ENCODE peak calls at places on chromosomes 11 and 22, in five cellular contexts. One of them, this sample, is unnamed.

GRCh38 chr11:47132981-47133380 is 43.7 kb downstream of the ARFGAP2 start:
- DNase-seq in A549: no peak
- DNase-seq in HepG2: no peak
- DNase-seq in K562: no peak
- DNase-seq in H1: no peak
- DNase-seq in this sample: no peak

GRCh38 chr11:130223291-130223971 is 63.8 kb downstream of the ST14 start:
- DNase-seq in H1: peak
- DNase-seq in K562: no peak
- DNase-seq in A549: no peak
- DNase-seq in HepG2: no peak
- DNase-seq in this sample: no peak

GRCh38 chr11:61173456-61173855 is 12.2 kb upstream of the VPS37C start:
- DNase-seq in HepG2: peak
- DNase-seq in H1: no peak
- DNase-seq in K562: peak
- DNase-seq in A549: no peak
- DNase-seq in this sample: peak

GRCh38 chr11:393219-394033 is 583 bp upstream of the PKP3 start:
- DNase-seq in A549: peak
- DNase-seq in K562: peak
- DNase-seq in H1: no peak
- DNase-seq in HepG2: peak
- DNase-seq in this sample: peak

GRCh38 chr11:61091373-61092279 is 10.7 kb upstream of the CD5 start:
- DNase-seq in HepG2: no peak
- DNase-seq in K562: no peak
- DNase-seq in H1: no peak
- DNase-seq in A549: no peak
- DNase-seq in this sample: peak

GRCh38 chr11:76616676-76617552 is 53.6 kb downstream of the LRRC32 start:
- DNase-seq in A549: no peak
- DNase-seq in H1: no peak
- DNase-seq in HepG2: no peak
- DNase-seq in K562: no peak
- DNase-seq in this sample: no peak

GRCh38 chr11:120375076-120375475 is 38.9 kb downstream of the ARHGEF12 start:
- DNase-seq in K562: no peak
- DNase-seq in HepG2: no peak
- DNase-seq in A549: no peak
- DNase-seq in H1: no peak
- DNase-seq in this sample: peak

GRCh38 chr11:35947437-35947836 is 3.6 kb downstream of the LDLRAD3 start:
- DNase-seq in HepG2: no peak
- DNase-seq in H1: no peak
- DNase-seq in A549: no peak
- DNase-seq in K562: no peak
- DNase-seq in this sample: no peak

GRCh38 chr11:10878408-10879214 is 20.8 kb upstream of the ZBED5 start:
- DNase-seq in K562: peak
- DNase-seq in H1: no peak
- DNase-seq in A549: peak
- DNase-seq in HepG2: peak
- DNase-seq in this sample: peak

GRCh38 chr11:131653244-131653643 is 282.8 kb downstream of the NTM start:
- DNase-seq in K562: no peak
- DNase-seq in HepG2: no peak
- DNase-seq in A549: no peak
- DNase-seq in H1: no peak
- DNase-seq in this sample: no peak

GRCh38 chr22:44486538-44486937 is 11.5 kb downstream of the RTL6 start:
- DNase-seq in K562: peak
- DNase-seq in HepG2: no peak
- DNase-seq in H1: no peak
- DNase-seq in A549: peak
- DNase-seq in this sample: peak

GRCh38 chr22:48456449-48456848 is 1371.2 kb downstream of the BRD1 start:
- DNase-seq in A549: no peak
- DNase-seq in K562: no peak
- DNase-seq in HepG2: no peak
- DNase-seq in H1: no peak
- DNase-seq in this sample: no peak

GRCh38 chr11:34203377-34203801 is 98.0 kb downstream of the NAT10 start:
- DNase-seq in HepG2: peak
- DNase-seq in H1: no peak
- DNase-seq in A549: no peak
- DNase-seq in K562: no peak
- DNase-seq in this sample: no peak

GRCh38 chr22:49473286-49473685 is 354.4 kb downstream of the BRD1 start:
- DNase-seq in HepG2: no peak
- DNase-seq in A549: no peak
- DNase-seq in K562: no peak
- DNase-seq in H1: no peak
- DNase-seq in this sample: no peak

GRCh38 chr11:28632338-28632737 is 524.1 kb downstream of the METTL15 start:
- DNase-seq in K562: no peak
- DNase-seq in H1: no peak
- DNase-seq in A549: peak
- DNase-seq in HepG2: no peak
- DNase-seq in this sample: peak

GRCh38 chr11:48001438-48002021 is 21.2 kb downstream of the PTPRJ start:
- DNase-seq in K562: no peak
- DNase-seq in HepG2: no peak
- DNase-seq in A549: peak
- DNase-seq in H1: no peak
- DNase-seq in this sample: peak

GRCh38 chr11:82675838-82676237 is 57.8 kb downstream of the FAM181B start:
- DNase-seq in H1: peak
- DNase-seq in A549: no peak
- DNase-seq in HepG2: no peak
- DNase-seq in K562: no peak
- DNase-seq in this sample: no peak

GRCh38 chr11:64643258-64643881 is 52.4 kb downstream of the SLC22A12 start:
- DNase-seq in A549: no peak
- DNase-seq in HepG2: no peak
- DNase-seq in K562: peak
- DNase-seq in H1: peak
- DNase-seq in this sample: no peak

GRCh38 chr11:134488512-134488911 is 76.5 kb upstream of the B3GAT1 start:
- DNase-seq in H1: no peak
- DNase-seq in K562: no peak
- DNase-seq in A549: no peak
- DNase-seq in HepG2: no peak
- DNase-seq in this sample: no peak

GRCh38 chr22:35846804-35847203 is 129.1 kb downstream of the APOL5 start:
- DNase-seq in HepG2: no peak
- DNase-seq in A549: no peak
- DNase-seq in K562: no peak
- DNase-seq in H1: no peak
- DNase-seq in this sample: no peak

GRCh38 chr11:57316017-57316416 is 8.7 kb downstream of the TNKS1BP1 start:
- DNase-seq in H1: no peak
- DNase-seq in HepG2: no peak
- DNase-seq in K562: peak
- DNase-seq in A549: no peak
- DNase-seq in this sample: no peak

GRCh38 chr11:119874660-119875238 is 145.7 kb upstream of the NECTIN1 start:
- DNase-seq in HepG2: no peak
- DNase-seq in A549: no peak
- DNase-seq in H1: no peak
- DNase-seq in K562: no peak
- DNase-seq in this sample: no peak

GRCh38 chr11:75276696-75277095 is 36.1 kb downstream of the TPBGL start:
- DNase-seq in K562: no peak
- DNase-seq in H1: no peak
- DNase-seq in HepG2: no peak
- DNase-seq in A549: no peak
- DNase-seq in this sample: no peak

GRCh38 chr22:47345025-47345424 is 582.6 kb downstream of the TBC1D22A start:
- DNase-seq in K562: no peak
- DNase-seq in H1: no peak
- DNase-seq in A549: no peak
- DNase-seq in HepG2: no peak
- DNase-seq in this sample: no peak

GRCh38 chr11:93196816-93197382 is 892 bp downstream of the SLC36A4 start:
- DNase-seq in K562: no peak
- DNase-seq in A549: peak
- DNase-seq in HepG2: no peak
- DNase-seq in H1: no peak
- DNase-seq in this sample: peak

GRCh38 chr22:50218996-50219727 is 18.4 kb downstream of the SELENOO start:
- DNase-seq in HepG2: peak
- DNase-seq in A549: no peak
- DNase-seq in H1: peak
- DNase-seq in K562: peak
- DNase-seq in this sample: peak

GRCh38 chr11:76620471-76620870 is 50.1 kb downstream of the LRRC32 start:
- DNase-seq in K562: no peak
- DNase-seq in HepG2: no peak
- DNase-seq in H1: no peak
- DNase-seq in A549: no peak
- DNase-seq in this sample: peak

DNA sequence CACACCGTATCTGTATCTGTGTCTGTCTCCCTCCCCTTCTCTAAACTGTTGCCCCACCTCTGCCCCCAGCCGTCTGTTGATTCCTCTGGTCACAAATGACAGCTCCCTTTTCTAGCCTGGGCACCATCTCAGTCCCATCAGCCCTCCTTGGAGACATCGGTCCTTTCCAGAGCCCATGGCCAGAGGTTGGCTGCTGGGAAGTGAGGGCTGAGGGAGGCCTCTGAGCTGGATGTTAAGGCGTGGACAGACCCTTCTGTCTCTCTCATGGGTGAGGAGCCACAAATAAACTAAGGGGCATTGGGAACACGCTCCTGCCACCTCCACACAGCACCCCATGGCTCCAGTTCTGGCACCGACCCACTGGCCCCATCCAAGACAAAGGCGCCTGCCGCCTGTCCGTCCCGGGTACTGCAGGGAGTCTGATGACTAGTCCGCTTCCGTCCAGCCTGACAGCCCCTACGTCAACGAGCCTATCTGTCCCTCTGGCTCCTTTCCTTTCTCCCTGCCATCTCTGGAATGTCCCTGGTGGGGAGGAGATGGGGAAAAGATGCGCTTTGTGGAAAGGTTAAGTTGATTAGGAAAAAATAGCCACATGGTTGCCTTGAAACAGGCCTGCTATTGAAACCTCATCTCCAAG is 10.5 kb downstream of the PDGFB start:
- DNase-seq in HepG2: no peak
- DNase-seq in H1: peak
- DNase-seq in A549: no peak
- DNase-seq in K562: no peak
- DNase-seq in this sample: no peak
- TF ChIP-seq MAFK in HepG2: no peak
- TF ChIP-seq MAFK in H1: no peak
- TF ChIP-seq MAFK in A549: no peak
- TF ChIP-seq MAFK in K562: no peak
- TF ChIP-seq MAFK in this sample: no peak

GRCh38 chr11:108654994-108655631 is 9.8 kb upstream of the DDX10 start:
- DNase-seq in H1: no peak
- DNase-seq in A549: peak
- DNase-seq in K562: peak
- DNase-seq in HepG2: peak
- DNase-seq in this sample: peak
- TF ChIP-seq MAFK in H1: no peak
- TF ChIP-seq MAFK in A549: peak
- TF ChIP-seq MAFK in K562: peak
- TF ChIP-seq MAFK in HepG2: no peak
- TF ChIP-seq MAFK in this sample: peak

DNA sequence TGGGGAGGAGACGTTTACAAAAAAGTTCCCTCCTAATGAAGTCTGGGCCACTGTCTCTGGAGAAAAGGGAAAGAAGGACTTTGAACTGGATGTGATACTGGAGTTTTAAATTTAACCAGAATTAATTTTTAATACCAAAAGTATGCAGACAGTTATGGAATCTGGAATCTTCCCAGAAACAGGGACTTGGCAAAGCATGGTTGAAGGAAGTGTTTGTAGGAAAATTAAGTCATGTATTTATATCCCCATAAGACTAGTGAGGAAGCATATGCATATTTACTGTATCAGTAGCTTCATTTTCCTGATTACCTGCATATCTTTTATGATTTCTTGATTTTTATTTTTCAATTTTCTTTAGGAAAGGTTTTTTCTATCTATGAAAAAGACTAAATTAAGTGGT is 215.5 kb downstream of the TTC28 start:
- DNase-seq in HepG2: no peak
- DNase-seq in K562: no peak
- DNase-seq in A549: no peak
- DNase-seq in H1: no peak
- DNase-seq in this sample: no peak
- TF ChIP-seq MAFK in HepG2: no peak
- TF ChIP-seq MAFK in K562: no peak
- TF ChIP-seq MAFK in A549: no peak
- TF ChIP-seq MAFK in H1: no peak
- TF ChIP-seq MAFK in this sample: no peak

GRCh38 chr22:16988257-16988656 is 19.8 kb downstream of the GAB4 start:
- DNase-seq in K562: no peak
- DNase-seq in H1: no peak
- DNase-seq in HepG2: no peak
- DNase-seq in A549: no peak
- DNase-seq in this sample: no peak

GRCh38 chr22:16987822-16988221 is 20.2 kb downstream of the GAB4 start:
- DNase-seq in K562: no peak
- DNase-seq in HepG2: no peak
- DNase-seq in A549: no peak
- DNase-seq in H1: no peak
- DNase-seq in this sample: no peak

GRCh38 chr22:16989915-16990314 is 18.1 kb downstream of the GAB4 start:
- DNase-seq in A549: no peak
- DNase-seq in H1: no peak
- DNase-seq in HepG2: no peak
- DNase-seq in K562: no peak
- DNase-seq in this sample: no peak
- TF ChIP-seq MAFK in A549: no peak
- TF ChIP-seq MAFK in H1: no peak
- TF ChIP-seq MAFK in HepG2: no peak
- TF ChIP-seq MAFK in K562: no peak
- TF ChIP-seq MAFK in this sample: no peak

This sample was measured in IMR-90.